ENCODE peak calls at places on chromosome 20, in eight cellular contexts. One of them, this sample, is unnamed.

GRCh38 chr20:64186071-64186598 is 21.9 kb downstream of the MYT1 start:
- DNase-seq in brain microvascular endothelial cell: no peak
- DNase-seq in foreskin keratinocyte: no peak
- DNase-seq in transverse colon: no peak
- DNase-seq in lung: no peak
- DNase-seq in tibial artery: no peak
- DNase-seq in psoas muscle: no peak
- DNase-seq in CD8-positive, alpha-beta T cell: no peak
- DNase-seq in this sample: no peak

GRCh38 chr20:9353916-9354276 is 160.5 kb upstream of the LAMP5 start:
- DNase-seq in psoas muscle: no peak
- DNase-seq in transverse colon: no peak
- DNase-seq in CD8-positive, alpha-beta T cell: no peak
- DNase-seq in lung: no peak
- DNase-seq in tibial artery: no peak
- DNase-seq in foreskin keratinocyte: no peak
- DNase-seq in brain microvascular endothelial cell: no peak
- DNase-seq in this sample: no peak

GRCh38 chr20:41135187-41135887 is 2.0 kb upstream of the PLCG1 start:
- DNase-seq in foreskin keratinocyte: peak
- DNase-seq in lung: no peak
- DNase-seq in psoas muscle: no peak
- DNase-seq in tibial artery: no peak
- DNase-seq in brain microvascular endothelial cell: no peak
- DNase-seq in CD8-positive, alpha-beta T cell: peak
- DNase-seq in transverse colon: peak
- DNase-seq in this sample: no peak

GRCh38 chr20:33679758-33680485 is 5.7 kb upstream of the NECAB3 start:
- DNase-seq in brain microvascular endothelial cell: no peak
- DNase-seq in CD8-positive, alpha-beta T cell: no peak
- DNase-seq in transverse colon: no peak
- DNase-seq in foreskin keratinocyte: no peak
- DNase-seq in tibial artery: peak
- DNase-seq in lung: no peak
- DNase-seq in psoas muscle: no peak
- DNase-seq in this sample: no peak

GRCh38 chr20:61842011-61842410 is 223.7 kb downstream of the TAF4 start:
- DNase-seq in psoas muscle: no peak
- DNase-seq in lung: no peak
- DNase-seq in brain microvascular endothelial cell: no peak
- DNase-seq in CD8-positive, alpha-beta T cell: no peak
- DNase-seq in tibial artery: no peak
- DNase-seq in foreskin keratinocyte: no peak
- DNase-seq in transverse colon: no peak
- DNase-seq in this sample: no peak

GRCh38 chr20:542777-543368 is 717 bp downstream of the CSNK2A1 start:
- DNase-seq in CD8-positive, alpha-beta T cell: no peak
- DNase-seq in tibial artery: no peak
- DNase-seq in foreskin keratinocyte: peak
- DNase-seq in psoas muscle: no peak
- DNase-seq in brain microvascular endothelial cell: no peak
- DNase-seq in lung: no peak
- DNase-seq in transverse colon: peak
- DNase-seq in this sample: no peak

GRCh38 chr20:48866936-48867335 is 39.1 kb upstream of the PREX1 start:
- DNase-seq in brain microvascular endothelial cell: no peak
- DNase-seq in transverse colon: no peak
- DNase-seq in lung: no peak
- DNase-seq in CD8-positive, alpha-beta T cell: no peak
- DNase-seq in foreskin keratinocyte: no peak
- DNase-seq in psoas muscle: no peak
- DNase-seq in tibial artery: no peak
- DNase-seq in this sample: no peak

GRCh38 chr20:23225407-23226060 is 125.1 kb upstream of the NXT1 start:
- DNase-seq in lung: peak
- DNase-seq in brain microvascular endothelial cell: peak
- DNase-seq in transverse colon: peak
- DNase-seq in CD8-positive, alpha-beta T cell: no peak
- DNase-seq in foreskin keratinocyte: peak
- DNase-seq in tibial artery: peak
- DNase-seq in psoas muscle: peak
- DNase-seq in this sample: peak

GRCh38 chr20:32914031-32914430 is 55.3 kb downstream of the EFCAB8 start:
- DNase-seq in tibial artery: no peak
- DNase-seq in transverse colon: no peak
- DNase-seq in foreskin keratinocyte: no peak
- DNase-seq in CD8-positive, alpha-beta T cell: no peak
- DNase-seq in brain microvascular endothelial cell: no peak
- DNase-seq in lung: no peak
- DNase-seq in psoas muscle: no peak
- DNase-seq in this sample: no peak

GRCh38 chr20:24980321-24981053 is 12.1 kb downstream of the APMAP start:
- DNase-seq in psoas muscle: no peak
- DNase-seq in lung: no peak
- DNase-seq in transverse colon: no peak
- DNase-seq in brain microvascular endothelial cell: no peak
- DNase-seq in CD8-positive, alpha-beta T cell: no peak
- DNase-seq in tibial artery: no peak
- DNase-seq in foreskin keratinocyte: no peak
- DNase-seq in this sample: peak

GRCh38 chr20:36147707-36148106 is 6.8 kb upstream of the EPB41L1 start:
- DNase-seq in CD8-positive, alpha-beta T cell: no peak
- DNase-seq in psoas muscle: no peak
- DNase-seq in lung: no peak
- DNase-seq in tibial artery: peak
- DNase-seq in transverse colon: no peak
- DNase-seq in foreskin keratinocyte: no peak
- DNase-seq in brain microvascular endothelial cell: peak
- DNase-seq in this sample: no peak

GRCh38 chr20:36243726-36244125 is 7.4 kb downstream of the AAR2 start:
- DNase-seq in psoas muscle: no peak
- DNase-seq in foreskin keratinocyte: no peak
- DNase-seq in brain microvascular endothelial cell: no peak
- DNase-seq in tibial artery: no peak
- DNase-seq in transverse colon: no peak
- DNase-seq in lung: no peak
- DNase-seq in CD8-positive, alpha-beta T cell: no peak
- DNase-seq in this sample: no peak

GRCh38 chr20:11454966-11455799 is 462.5 kb upstream of the BTBD3 start:
- DNase-seq in CD8-positive, alpha-beta T cell: no peak
- DNase-seq in foreskin keratinocyte: peak
- DNase-seq in brain microvascular endothelial cell: peak
- DNase-seq in lung: no peak
- DNase-seq in transverse colon: peak
- DNase-seq in tibial artery: no peak
- DNase-seq in psoas muscle: no peak
- DNase-seq in this sample: no peak

GRCh38 chr20:48784273-48784641 is 43.5 kb downstream of the PREX1 start:
- DNase-seq in foreskin keratinocyte: no peak
- DNase-seq in brain microvascular endothelial cell: no peak
- DNase-seq in transverse colon: no peak
- DNase-seq in lung: no peak
- DNase-seq in psoas muscle: no peak
- DNase-seq in CD8-positive, alpha-beta T cell: no peak
- DNase-seq in tibial artery: no peak
- DNase-seq in this sample: no peak

GRCh38 chr20:25253606-25254275 is 5.9 kb downstream of the PYGB start:
- DNase-seq in brain microvascular endothelial cell: no peak
- DNase-seq in psoas muscle: no peak
- DNase-seq in foreskin keratinocyte: no peak
- DNase-seq in transverse colon: peak
- DNase-seq in lung: no peak
- DNase-seq in CD8-positive, alpha-beta T cell: no peak
- DNase-seq in tibial artery: no peak
- DNase-seq in this sample: no peak

DNA sequence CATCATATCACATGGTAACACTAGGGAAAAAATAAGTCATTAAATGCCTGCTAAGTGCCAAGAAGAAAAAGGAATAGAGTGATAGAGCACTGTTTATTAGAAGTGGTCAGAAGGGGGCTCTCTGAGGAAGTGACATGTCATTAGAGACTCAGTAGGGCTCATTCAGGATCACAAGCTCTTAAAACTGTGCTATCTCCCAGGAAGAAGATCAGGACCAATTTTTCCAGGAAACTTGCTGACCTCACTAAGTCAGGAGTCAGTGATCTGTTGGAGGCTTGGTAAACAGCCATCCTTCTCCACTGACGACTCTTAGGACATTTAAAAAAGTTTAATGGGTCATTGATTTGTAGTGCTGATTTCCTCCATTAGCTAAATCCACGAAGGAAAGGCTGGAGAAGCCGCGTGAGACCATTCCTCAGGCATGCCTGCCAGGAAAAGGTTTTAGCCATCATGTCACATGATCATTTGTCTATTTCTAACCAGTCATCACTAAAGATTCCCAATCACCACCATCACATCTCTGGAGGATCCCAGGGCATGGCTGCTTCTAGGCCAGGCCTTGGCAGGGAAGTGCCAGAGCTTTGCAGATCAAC is 5.9 kb upstream of the PTPN1 start:
- DNase-seq in lung: no peak
- DNase-seq in psoas muscle: no peak
- DNase-seq in brain microvascular endothelial cell: no peak
- DNase-seq in CD8-positive, alpha-beta T cell: no peak
- DNase-seq in transverse colon: no peak
- DNase-seq in foreskin keratinocyte: no peak
- DNase-seq in tibial artery: no peak
- DNase-seq in this sample: no peak
- TF ChIP-seq CTCF in lung: peak
- TF ChIP-seq CTCF in psoas muscle: no peak
- TF ChIP-seq CTCF in brain microvascular endothelial cell: peak
- TF ChIP-seq CTCF in CD8-positive, alpha-beta T cell: no peak
- TF ChIP-seq CTCF in transverse colon: no peak
- TF ChIP-seq CTCF in foreskin keratinocyte: no peak
- TF ChIP-seq CTCF in tibial artery: peak
- TF ChIP-seq CTCF in this sample: peak

DNA sequence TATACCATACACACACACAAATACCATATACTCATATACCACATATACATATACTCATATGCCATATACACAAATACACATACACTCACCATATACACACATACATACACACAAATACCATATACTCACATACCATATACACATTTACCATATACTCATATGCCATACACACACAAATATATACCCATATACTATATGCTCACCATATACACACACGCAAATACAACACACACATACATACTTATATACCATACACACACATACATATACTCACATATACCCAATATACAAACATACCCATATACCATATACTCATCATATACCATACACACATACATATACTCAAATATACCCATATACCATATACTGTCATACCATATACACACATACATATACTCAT is 99.2 kb downstream of the ZMYND8 start:
- DNase-seq in CD8-positive, alpha-beta T cell: no peak
- DNase-seq in psoas muscle: no peak
- DNase-seq in tibial artery: no peak
- DNase-seq in foreskin keratinocyte: no peak
- DNase-seq in transverse colon: no peak
- DNase-seq in brain microvascular endothelial cell: no peak
- DNase-seq in lung: no peak
- DNase-seq in this sample: no peak
- H3K27ac ChIP-seq in CD8-positive, alpha-beta T cell: no peak
- H3K27ac ChIP-seq in psoas muscle: no peak
- H3K27ac ChIP-seq in tibial artery: peak
- H3K27ac ChIP-seq in foreskin keratinocyte: no peak
- H3K27ac ChIP-seq in transverse colon: no peak
- H3K27ac ChIP-seq in brain microvascular endothelial cell: no peak
- H3K27ac ChIP-seq in lung: no peak
- H3K27ac ChIP-seq in this sample: peak

DNA sequence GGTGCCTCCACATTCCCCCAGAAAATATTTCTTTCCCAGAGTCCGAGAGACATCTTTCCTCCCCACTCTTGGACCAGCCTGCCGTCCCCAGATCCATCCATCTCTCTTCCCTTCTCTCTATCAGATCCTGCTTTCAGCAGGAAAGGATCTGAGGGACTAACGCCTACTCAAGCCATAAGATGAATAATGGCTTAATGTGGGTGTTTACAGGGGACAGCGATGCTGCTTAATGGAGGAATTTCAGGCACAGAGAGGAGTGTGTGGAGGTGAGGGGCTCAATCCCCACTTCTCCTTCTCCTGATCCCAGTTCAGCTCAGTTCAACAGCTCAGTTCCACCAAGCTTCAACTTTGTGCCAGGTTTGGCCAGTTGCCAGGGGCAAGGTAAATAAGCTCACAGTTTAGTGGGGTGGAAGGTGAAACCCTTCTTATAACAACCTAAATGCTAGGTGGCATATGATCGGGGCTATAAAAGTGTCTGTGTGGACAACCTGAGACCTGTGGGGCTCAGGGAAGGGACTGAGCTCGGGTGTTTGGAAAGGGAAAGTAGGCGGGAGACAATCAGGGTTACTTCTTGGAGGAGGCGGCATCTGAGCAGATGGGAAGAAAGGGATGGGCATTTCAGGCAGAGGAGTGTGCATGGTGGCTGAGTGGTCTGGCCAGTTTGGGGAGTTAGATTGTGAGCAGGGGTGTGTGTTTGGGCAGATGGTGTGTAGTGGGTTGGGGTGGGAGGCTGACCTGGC is 55.8 kb downstream of the CDH22 start:
- DNase-seq in foreskin keratinocyte: no peak
- DNase-seq in transverse colon: no peak
- DNase-seq in CD8-positive, alpha-beta T cell: no peak
- DNase-seq in brain microvascular endothelial cell: no peak
- DNase-seq in tibial artery: no peak
- DNase-seq in psoas muscle: no peak
- DNase-seq in lung: no peak
- DNase-seq in this sample: no peak
- TF ChIP-seq CTCF in foreskin keratinocyte: no peak
- TF ChIP-seq CTCF in transverse colon: no peak
- TF ChIP-seq CTCF in CD8-positive, alpha-beta T cell: no peak
- TF ChIP-seq CTCF in brain microvascular endothelial cell: no peak
- TF ChIP-seq CTCF in tibial artery: no peak
- TF ChIP-seq CTCF in psoas muscle: no peak
- TF ChIP-seq CTCF in lung: no peak
- TF ChIP-seq CTCF in this sample: no peak

GRCh38 chr20:19943021-19943659 is 74.0 kb upstream of the NAA20 start:
- DNase-seq in foreskin keratinocyte: no peak
- DNase-seq in psoas muscle: no peak
- DNase-seq in transverse colon: no peak
- DNase-seq in lung: no peak
- DNase-seq in tibial artery: no peak
- DNase-seq in brain microvascular endothelial cell: no peak
- DNase-seq in CD8-positive, alpha-beta T cell: no peak
- DNase-seq in this sample: no peak

GRCh38 chr20:19947611-19948264 is 69.4 kb upstream of the NAA20 start:
- DNase-seq in foreskin keratinocyte: peak
- DNase-seq in CD8-positive, alpha-beta T cell: no peak
- DNase-seq in tibial artery: no peak
- DNase-seq in transverse colon: no peak
- DNase-seq in psoas muscle: no peak
- DNase-seq in brain microvascular endothelial cell: peak
- DNase-seq in lung: no peak
- DNase-seq in this sample: no peak

GRCh38 chr20:19942611-19943010 is 74.6 kb upstream of the NAA20 start:
- DNase-seq in tibial artery: no peak
- DNase-seq in lung: no peak
- DNase-seq in CD8-positive, alpha-beta T cell: no peak
- DNase-seq in psoas muscle: no peak
- DNase-seq in transverse colon: no peak
- DNase-seq in foreskin keratinocyte: no peak
- DNase-seq in brain microvascular endothelial cell: no peak
- DNase-seq in this sample: no peak

GRCh38 chr20:19945732-19946670 is 71.2 kb upstream of the NAA20 start:
- DNase-seq in lung: no peak
- DNase-seq in CD8-positive, alpha-beta T cell: no peak
- DNase-seq in tibial artery: peak
- DNase-seq in transverse colon: peak
- DNase-seq in psoas muscle: no peak
- DNase-seq in foreskin keratinocyte: no peak
- DNase-seq in brain microvascular endothelial cell: no peak
- DNase-seq in this sample: no peak

GRCh38 chr20:19944772-19945459 is 72.2 kb upstream of the NAA20 start:
- DNase-seq in psoas muscle: no peak
- DNase-seq in brain microvascular endothelial cell: peak
- DNase-seq in transverse colon: no peak
- DNase-seq in tibial artery: no peak
- DNase-seq in foreskin keratinocyte: no peak
- DNase-seq in CD8-positive, alpha-beta T cell: no peak
- DNase-seq in lung: no peak
- DNase-seq in this sample: no peak
- H3K27ac ChIP-seq in psoas muscle: no peak
- H3K27ac ChIP-seq in brain microvascular endothelial cell: peak
- H3K27ac ChIP-seq in transverse colon: peak
- H3K27ac ChIP-seq in tibial artery: peak
- H3K27ac ChIP-seq in foreskin keratinocyte: no peak
- H3K27ac ChIP-seq in CD8-positive, alpha-beta T cell: no peak
- H3K27ac ChIP-seq in lung: no peak
- H3K27ac ChIP-seq in this sample: peak